ENCODE peak calls at places on chromosomes 12 and 14, in nine cellular contexts. One of them, this sample, is unnamed.
A peak's percentile ranks its signal among the peaks of the same experiment; 100 is the strongest.

GRCh38 chr14:95514131-95515079 is 2.0 kb downstream of the SYNE3 start:
- DNase-seq in BJ: no peak
- DNase-seq in epithelial cell of esophagus: peak; percentile 61
- DNase-seq in breast epithelium: no peak
- DNase-seq in mucosa of descending colon: no peak
- DNase-seq in CD8-positive, alpha-beta T cell: no peak
- DNase-seq in GM23338: peak; percentile 59
- DNase-seq in psoas muscle: no peak
- DNase-seq in body of pancreas: no peak
- DNase-seq in this sample: no peak

GRCh38 chr12:123384994-123385376 is 1.1 kb downstream of the KMT5A start:
- DNase-seq in BJ: no peak
- DNase-seq in epithelial cell of esophagus: peak; percentile 77
- DNase-seq in breast epithelium: no peak
- DNase-seq in mucosa of descending colon: no peak
- DNase-seq in CD8-positive, alpha-beta T cell: no peak
- DNase-seq in GM23338: peak; percentile 39
- DNase-seq in psoas muscle: no peak
- DNase-seq in body of pancreas: no peak
- DNase-seq in this sample: no peak

GRCh38 chr14:64806202-64806861 is 73.4 kb downstream of the SPTB start:
- DNase-seq in BJ: peak; percentile 74
- DNase-seq in epithelial cell of esophagus: peak; percentile 74
- DNase-seq in breast epithelium: peak; percentile 32
- DNase-seq in mucosa of descending colon: no peak
- DNase-seq in CD8-positive, alpha-beta T cell: no peak
- DNase-seq in GM23338: no peak
- DNase-seq in psoas muscle: peak; percentile 58
- DNase-seq in body of pancreas: peak; percentile 19
- DNase-seq in this sample: no peak

GRCh38 chr12:131908082-131908715 is 13.8 kb downstream of the ULK1 start:
- DNase-seq in BJ: no peak
- DNase-seq in epithelial cell of esophagus: no peak
- DNase-seq in breast epithelium: no peak
- DNase-seq in mucosa of descending colon: no peak
- DNase-seq in CD8-positive, alpha-beta T cell: no peak
- DNase-seq in GM23338: no peak
- DNase-seq in psoas muscle: no peak
- DNase-seq in body of pancreas: peak; percentile 18
- DNase-seq in this sample: no peak

GRCh38 chr12:76519538-76519937 is 40.0 kb downstream of the OSBPL8 start:
- DNase-seq in BJ: no peak
- DNase-seq in epithelial cell of esophagus: peak; percentile 39
- DNase-seq in breast epithelium: no peak
- DNase-seq in mucosa of descending colon: no peak
- DNase-seq in CD8-positive, alpha-beta T cell: peak; percentile 25
- DNase-seq in GM23338: no peak
- DNase-seq in psoas muscle: no peak
- DNase-seq in body of pancreas: no peak
- DNase-seq in this sample: no peak

GRCh38 chr14:78848234-78848820 is 678.2 kb downstream of the NRXN3 start:
- DNase-seq in BJ: no peak
- DNase-seq in epithelial cell of esophagus: peak; percentile 68
- DNase-seq in breast epithelium: peak; percentile 18
- DNase-seq in mucosa of descending colon: peak; percentile 27
- DNase-seq in CD8-positive, alpha-beta T cell: no peak
- DNase-seq in GM23338: peak; percentile 82
- DNase-seq in psoas muscle: no peak
- DNase-seq in body of pancreas: peak; percentile 21
- DNase-seq in this sample: no peak

GRCh38 chr12:111636209-111636928 is 37.3 kb upstream of the ATXN2 start:
- DNase-seq in BJ: peak; percentile 67
- DNase-seq in epithelial cell of esophagus: no peak
- DNase-seq in breast epithelium: peak; percentile 62
- DNase-seq in mucosa of descending colon: peak; percentile 33
- DNase-seq in CD8-positive, alpha-beta T cell: no peak
- DNase-seq in GM23338: peak; percentile 85
- DNase-seq in psoas muscle: peak; percentile 67
- DNase-seq in body of pancreas: peak; percentile 16
- DNase-seq in this sample: no peak

GRCh38 chr12:52438305-52439301 is 4.4 kb upstream of the KRT75 start:
- DNase-seq in BJ: no peak
- DNase-seq in epithelial cell of esophagus: peak; percentile 62
- DNase-seq in breast epithelium: no peak
- DNase-seq in mucosa of descending colon: no peak
- DNase-seq in CD8-positive, alpha-beta T cell: no peak
- DNase-seq in GM23338: no peak
- DNase-seq in psoas muscle: no peak
- DNase-seq in body of pancreas: no peak
- DNase-seq in this sample: no peak

GRCh38 chr14:68662395-68662794 is 130.5 kb downstream of the ZFP36L1 start:
- DNase-seq in BJ: no peak
- DNase-seq in epithelial cell of esophagus: no peak
- DNase-seq in breast epithelium: no peak
- DNase-seq in mucosa of descending colon: no peak
- DNase-seq in CD8-positive, alpha-beta T cell: no peak
- DNase-seq in GM23338: no peak
- DNase-seq in psoas muscle: no peak
- DNase-seq in body of pancreas: peak; percentile 5
- DNase-seq in this sample: no peak

GRCh38 chr12:87813476-87814234 is 215.5 kb downstream of the C12orf50 start:
- DNase-seq in BJ: no peak
- DNase-seq in epithelial cell of esophagus: peak; percentile 87
- DNase-seq in breast epithelium: no peak
- DNase-seq in mucosa of descending colon: no peak
- DNase-seq in CD8-positive, alpha-beta T cell: no peak
- DNase-seq in GM23338: no peak
- DNase-seq in psoas muscle: no peak
- DNase-seq in body of pancreas: no peak
- DNase-seq in this sample: no peak

GRCh38 chr14:103530390-103530789 is 1.4 kb downstream of the TRMT61A start:
- DNase-seq in BJ: no peak
- DNase-seq in epithelial cell of esophagus: peak; percentile 34
- DNase-seq in breast epithelium: no peak
- DNase-seq in mucosa of descending colon: no peak
- DNase-seq in CD8-positive, alpha-beta T cell: no peak
- DNase-seq in GM23338: peak; percentile 79
- DNase-seq in psoas muscle: peak; percentile 23
- DNase-seq in body of pancreas: no peak
- DNase-seq in this sample: no peak

GRCh38 chr12:46266382-46266791 is 2.5 kb downstream of the SLC38A1 start:
- DNase-seq in BJ: no peak
- DNase-seq in epithelial cell of esophagus: peak; percentile 69
- DNase-seq in breast epithelium: no peak
- DNase-seq in mucosa of descending colon: peak; percentile 57
- DNase-seq in CD8-positive, alpha-beta T cell: peak; percentile 67
- DNase-seq in GM23338: peak; percentile 58
- DNase-seq in psoas muscle: no peak
- DNase-seq in body of pancreas: no peak
- DNase-seq in this sample: peak; percentile 36

DNA sequence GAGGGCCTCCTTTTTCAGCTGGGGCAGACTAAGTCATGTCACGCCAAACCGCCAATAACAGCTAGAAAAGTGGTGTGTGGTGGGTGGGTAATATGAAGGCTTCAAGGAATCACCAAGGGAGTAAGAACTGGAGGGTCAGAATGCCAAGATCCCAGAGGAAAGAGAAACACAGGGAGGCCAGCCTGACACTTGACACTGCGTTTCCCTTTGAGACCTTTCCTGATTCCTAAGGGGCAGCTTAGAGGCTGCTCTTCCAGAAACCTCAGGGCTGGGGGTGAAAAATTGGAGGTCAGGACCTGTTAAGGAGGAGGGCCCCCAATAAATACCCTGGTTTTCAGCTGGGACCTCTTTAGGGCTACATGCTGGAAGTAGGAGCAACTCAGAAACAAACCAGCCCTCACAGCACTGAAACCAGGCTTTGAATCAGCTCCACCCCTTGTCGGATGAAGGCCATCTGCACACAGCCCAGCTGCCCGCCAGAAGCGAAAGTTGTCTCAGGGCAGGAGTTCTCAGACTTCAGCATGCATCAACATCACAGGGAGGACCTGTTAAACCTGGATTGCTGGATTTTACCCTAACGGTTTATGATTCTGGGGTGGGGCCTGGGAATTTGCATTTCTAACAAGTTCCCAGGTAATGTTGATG is 11.1 kb downstream of the SYNDIG1L start:
- DNase-seq in BJ: no peak
- DNase-seq in epithelial cell of esophagus: no peak
- DNase-seq in breast epithelium: no peak
- DNase-seq in mucosa of descending colon: no peak
- DNase-seq in CD8-positive, alpha-beta T cell: no peak
- DNase-seq in GM23338: peak; percentile 54
- DNase-seq in psoas muscle: no peak
- DNase-seq in body of pancreas: no peak
- DNase-seq in this sample: no peak
- H3K4me3 ChIP-seq in BJ: no peak overlapping the region
- H3K4me3 ChIP-seq in epithelial cell of esophagus: no peak overlapping the region
- H3K4me3 ChIP-seq in breast epithelium: no peak overlapping the region
- H3K4me3 ChIP-seq in mucosa of descending colon: no peak overlapping the region
- H3K4me3 ChIP-seq in CD8-positive, alpha-beta T cell: no peak overlapping the region
- H3K4me3 ChIP-seq in GM23338: no peak overlapping the region
- H3K4me3 ChIP-seq in psoas muscle: no peak overlapping the region
- H3K4me3 ChIP-seq in body of pancreas: no peak overlapping the region
- H3K4me3 ChIP-seq in this sample: no peak overlapping the region

GRCh38 chr12:107656302-107656701 is 29.3 kb upstream of the PWP1 start:
- DNase-seq in BJ: no peak
- DNase-seq in epithelial cell of esophagus: no peak
- DNase-seq in breast epithelium: no peak
- DNase-seq in mucosa of descending colon: no peak
- DNase-seq in CD8-positive, alpha-beta T cell: no peak
- DNase-seq in GM23338: no peak
- DNase-seq in psoas muscle: no peak
- DNase-seq in body of pancreas: no peak
- DNase-seq in this sample: no peak

GRCh38 chr12:107657621-107658020 is 28.0 kb upstream of the PWP1 start:
- DNase-seq in BJ: no peak
- DNase-seq in epithelial cell of esophagus: no peak
- DNase-seq in breast epithelium: no peak
- DNase-seq in mucosa of descending colon: no peak
- DNase-seq in CD8-positive, alpha-beta T cell: no peak
- DNase-seq in GM23338: no peak
- DNase-seq in psoas muscle: no peak
- DNase-seq in body of pancreas: no peak
- DNase-seq in this sample: no peak

GRCh38 chr12:107654866-107655265 is 30.7 kb upstream of the PWP1 start:
- DNase-seq in BJ: no peak
- DNase-seq in epithelial cell of esophagus: no peak
- DNase-seq in breast epithelium: no peak
- DNase-seq in mucosa of descending colon: no peak
- DNase-seq in CD8-positive, alpha-beta T cell: no peak
- DNase-seq in GM23338: no peak
- DNase-seq in psoas muscle: no peak
- DNase-seq in body of pancreas: no peak
- DNase-seq in this sample: no peak

GRCh38 chr12:107655281-107656065 is 30.1 kb upstream of the PWP1 start:
- DNase-seq in BJ: peak; percentile 3
- DNase-seq in epithelial cell of esophagus: no peak
- DNase-seq in breast epithelium: no peak
- DNase-seq in mucosa of descending colon: peak; percentile 52
- DNase-seq in CD8-positive, alpha-beta T cell: no peak
- DNase-seq in GM23338: no peak
- DNase-seq in psoas muscle: no peak
- DNase-seq in body of pancreas: no peak
- DNase-seq in this sample: no peak

DNA sequence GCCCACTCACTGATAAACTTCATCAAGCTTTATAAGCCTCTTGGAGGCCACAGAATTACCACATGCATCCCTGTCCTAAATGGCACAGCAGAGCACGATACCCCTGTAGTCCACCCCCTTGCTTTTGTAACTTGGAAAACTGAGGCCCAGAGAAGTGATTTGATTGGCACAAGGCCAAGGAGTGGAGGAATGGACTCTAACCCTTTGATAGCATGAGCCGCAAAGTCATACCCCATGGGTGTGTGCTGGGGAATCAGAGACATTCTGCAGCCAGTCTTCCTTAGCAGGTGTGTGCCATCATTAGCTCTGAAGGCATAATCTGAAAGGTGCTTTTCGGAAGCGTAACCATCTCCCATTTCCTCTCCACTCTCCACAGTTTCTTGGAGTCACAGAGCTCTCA is 28.5 kb upstream of the PWP1 start:
- DNase-seq in BJ: no peak
- DNase-seq in epithelial cell of esophagus: no peak
- DNase-seq in breast epithelium: no peak
- DNase-seq in mucosa of descending colon: peak; percentile 29
- DNase-seq in CD8-positive, alpha-beta T cell: no peak
- DNase-seq in GM23338: no peak
- DNase-seq in psoas muscle: no peak
- DNase-seq in body of pancreas: no peak
- DNase-seq in this sample: no peak
- H3K4me3 ChIP-seq in BJ: no peak overlapping the region
- H3K4me3 ChIP-seq in epithelial cell of esophagus: no peak overlapping the region
- H3K4me3 ChIP-seq in breast epithelium: no peak overlapping the region
- H3K4me3 ChIP-seq in mucosa of descending colon: no peak overlapping the region
- H3K4me3 ChIP-seq in CD8-positive, alpha-beta T cell: no peak overlapping the region
- H3K4me3 ChIP-seq in GM23338: no peak overlapping the region
- H3K4me3 ChIP-seq in psoas muscle: no peak overlapping the region
- H3K4me3 ChIP-seq in body of pancreas: no peak overlapping the region
- H3K4me3 ChIP-seq in this sample: no peak overlapping the region

DNA sequence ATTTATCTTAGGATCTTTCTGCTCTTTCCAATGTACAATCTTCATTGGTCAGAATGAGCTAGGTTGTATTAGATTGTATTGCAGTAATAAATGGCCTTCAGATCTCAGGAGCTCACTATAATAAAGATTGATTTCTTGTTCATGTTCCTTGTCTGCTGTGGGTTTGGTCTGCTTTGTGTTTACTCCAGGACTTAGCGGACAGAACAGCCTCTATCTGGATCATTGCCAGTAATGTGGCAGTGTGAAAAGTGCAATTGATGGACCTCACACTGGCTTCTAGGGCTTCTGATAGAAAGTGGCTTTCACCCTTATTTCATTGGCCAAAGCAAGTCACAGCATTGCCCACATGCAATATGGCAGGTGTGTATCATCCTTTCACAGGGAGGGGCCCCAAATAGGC is 81.2 kb downstream of the BTG1 start:
- DNase-seq in BJ: no peak
- DNase-seq in epithelial cell of esophagus: no peak
- DNase-seq in breast epithelium: no peak
- DNase-seq in mucosa of descending colon: peak; percentile 43
- DNase-seq in CD8-positive, alpha-beta T cell: no peak
- DNase-seq in GM23338: no peak
- DNase-seq in psoas muscle: no peak
- DNase-seq in body of pancreas: peak; percentile 26
- DNase-seq in this sample: no peak
- H3K4me3 ChIP-seq in BJ: no peak overlapping the region
- H3K4me3 ChIP-seq in epithelial cell of esophagus: no peak overlapping the region
- H3K4me3 ChIP-seq in breast epithelium: no peak overlapping the region
- H3K4me3 ChIP-seq in mucosa of descending colon: no peak overlapping the region
- H3K4me3 ChIP-seq in CD8-positive, alpha-beta T cell: no peak overlapping the region
- H3K4me3 ChIP-seq in GM23338: no peak overlapping the region
- H3K4me3 ChIP-seq in psoas muscle: no peak overlapping the region
- H3K4me3 ChIP-seq in body of pancreas: no peak overlapping the region
- H3K4me3 ChIP-seq in this sample: no peak overlapping the region

DNA sequence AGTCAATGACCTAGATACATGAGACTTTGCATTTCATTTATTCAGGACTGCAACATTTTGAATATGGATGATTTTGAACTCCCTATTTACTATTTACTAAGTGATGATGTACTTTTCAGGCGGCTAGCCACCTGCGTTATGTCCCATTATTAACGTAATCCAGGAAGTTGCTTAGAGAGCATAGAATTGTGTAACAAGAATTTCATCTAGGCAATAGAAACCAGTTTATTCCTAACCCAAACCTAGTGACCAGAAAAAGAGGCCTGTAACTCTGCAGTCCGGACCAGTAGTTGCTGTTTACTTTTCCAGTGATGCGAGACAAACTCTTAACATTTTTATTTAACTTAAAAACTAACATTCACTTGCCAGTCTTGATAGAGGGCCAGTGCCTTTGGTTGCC is 12.3 kb downstream of the NUDT4 start:
- DNase-seq in BJ: no peak
- DNase-seq in epithelial cell of esophagus: no peak
- DNase-seq in breast epithelium: no peak
- DNase-seq in mucosa of descending colon: no peak
- DNase-seq in CD8-positive, alpha-beta T cell: no peak
- DNase-seq in GM23338: no peak
- DNase-seq in psoas muscle: no peak
- DNase-seq in body of pancreas: no peak
- DNase-seq in this sample: no peak
- H3K4me3 ChIP-seq in BJ: no peak overlapping the region
- H3K4me3 ChIP-seq in epithelial cell of esophagus: no peak overlapping the region
- H3K4me3 ChIP-seq in breast epithelium: no peak overlapping the region
- H3K4me3 ChIP-seq in mucosa of descending colon: no peak overlapping the region
- H3K4me3 ChIP-seq in CD8-positive, alpha-beta T cell: no peak overlapping the region
- H3K4me3 ChIP-seq in GM23338: no peak overlapping the region
- H3K4me3 ChIP-seq in psoas muscle: peak overlapping the region; percentile 4
- H3K4me3 ChIP-seq in body of pancreas: no peak overlapping the region
- H3K4me3 ChIP-seq in this sample: no peak overlapping the region

This sample was measured in effector memory CD4-positive, alpha-beta T cell.